ENCODE peak calls at places on chromosomes 5 and 9, in four cellular contexts. C is mesendoderm, T is IMR-90, X is H1. O is an unnamed sample. For H3K4me1, the result is how much of the 10 kb centered on the place peaks cover.

GRCh38 chr9:97505845-97506244 is 4.4 kb downstream of the TMOD1 start:
- DNase-seq in C (no peak), T (no peak), X (peak), O (no peak)

GRCh38 chr9:105127863-105128220 is 116.6 kb upstream of the SLC44A1 start:
- DNase-seq in C (peak), T (peak), X (no peak), O (no peak)

GRCh38 chr5:58071566-58071965 is 388.3 kb downstream of the PLK2 start:
- DNase-seq in C (peak), T (no peak), X (no peak), O (no peak)

GRCh38 chr5:139642213-139642612 is 5.9 kb upstream of the CXXC5 start:
- DNase-seq in C (no peak), T (no peak), X (no peak), O (no peak)

GRCh38 chr9:4862506-4863250 is 69.9 kb downstream of the RCL1 start:
- DNase-seq in C (peak), T (peak), X (no peak), O (no peak)

GRCh38 chr9:108612510-108612909 is 243.3 kb downstream of the ACTL7B start:
- DNase-seq in C (no peak), T (no peak), X (no peak), O (no peak)

GRCh38 chr5:15951550-15951949 is 228.0 kb downstream of the MARCHF11 start:
- DNase-seq in C (no peak), T (no peak), X (no peak), O (no peak)

GRCh38 chr5:112696786-112697185 is 40.9 kb upstream of the APC start:
- DNase-seq in C (no peak), T (no peak), X (no peak), O (no peak)

GRCh38 chr5:39665328-39665727 is 240.5 kb upstream of the DAB2 start:
- DNase-seq in C (no peak), T (no peak), X (no peak), O (no peak)

GRCh38 chr9:79764377-79764776 is 192.6 kb downstream of the TLE4 start:
- DNase-seq in C (peak), T (peak), X (no peak), O (no peak)

GRCh38 chr9:113572076-113572861 is 108.7 kb downstream of the RGS3 start:
- DNase-seq in C (no peak), T (no peak), X (no peak), O (no peak)

GRCh38 chr9:91740713-91741112 is 209.3 kb downstream of the ROR2 start:
- DNase-seq in C (peak), T (peak), X (no peak), O (no peak)

GRCh38 chr9:68739631-68740174 is 34.7 kb downstream of the PIP5K1B start:
- DNase-seq in C (peak), T (no peak), X (no peak), O (no peak)

GRCh38 chr5:172659909-172660628 is 19.0 kb downstream of the NEURL1B start:
- DNase-seq in C (peak), T (peak), X (no peak), O (peak)

GRCh38 chr9:16720386-16720785 is 150.1 kb downstream of the BNC2 start:
- DNase-seq in C (no peak), T (no peak), X (no peak), O (no peak)

GRCh38 chr9:130471411-130472183 is 26.8 kb downstream of the ASS1 start:
- DNase-seq in C (no peak), T (no peak), X (no peak), O (no peak)

GRCh38 chr9:130474131-130474530 is 29.4 kb downstream of the ASS1 start:
- DNase-seq in C (no peak), T (no peak), X (no peak), O (no peak)

GRCh38 chr9:130473009-130473408 is 28.2 kb downstream of the ASS1 start:
- DNase-seq in C (no peak), T (no peak), X (no peak), O (no peak)

GRCh38 chr9:130472184-130472705 is 27.5 kb downstream of the ASS1 start:
- DNase-seq in C (no peak), T (no peak), X (no peak), O (no peak)

GRCh38 chr9:130473521-130473920 is 28.8 kb downstream of the ASS1 start:
- DNase-seq in C (no peak), T (no peak), X (no peak), O (no peak)
- H3K4me1 ChIP-seq in C (under half), T (under half), X (under half), O (under half)

GRCh38 chr5:80937591-80937990 is 22.6 kb upstream of the RASGRF2 start:
- DNase-seq in C (no peak), T (peak), X (no peak), O (no peak)
- H4K5ac ChIP-seq in C (no peak), T (no peak), X (no peak), O (no peak)

GRCh38 chr9:122264360-122265264 is at the start of the genes MRRF and RBM18:
- DNase-seq in C (peak), T (peak), X (peak), O (peak)

GRCh38 chr9:122261469-122261881 is 3.2 kb downstream of the RBM18 start:
- DNase-seq in C (no peak), T (peak), X (no peak), O (no peak)

GRCh38 chr9:122262073-122262472 is 2.6 kb downstream of the RBM18 start:
- DNase-seq in C (no peak), T (no peak), X (no peak), O (no peak)

GRCh38 chr9:122265265-122265900 is 701 bp downstream of the MRRF start:
- DNase-seq in C (peak), T (peak), X (no peak), O (peak)

GRCh38 chr9:122263699-122264349 is 816 bp downstream of the RBM18 start:
- DNase-seq in C (no peak), T (peak), X (no peak), O (no peak)
- H3K4me1 ChIP-seq in C (under half), T (under half), X (under half), O (under half)

GRCh38 chr9:95533996-95534680 is 17.4 kb upstream of the PTCH1 start:
- DNase-seq in C (no peak), T (no peak), X (no peak), O (no peak)
- H4K5ac ChIP-seq in C (no peak), T (no peak), X (no peak), O (no peak)

DNA sequence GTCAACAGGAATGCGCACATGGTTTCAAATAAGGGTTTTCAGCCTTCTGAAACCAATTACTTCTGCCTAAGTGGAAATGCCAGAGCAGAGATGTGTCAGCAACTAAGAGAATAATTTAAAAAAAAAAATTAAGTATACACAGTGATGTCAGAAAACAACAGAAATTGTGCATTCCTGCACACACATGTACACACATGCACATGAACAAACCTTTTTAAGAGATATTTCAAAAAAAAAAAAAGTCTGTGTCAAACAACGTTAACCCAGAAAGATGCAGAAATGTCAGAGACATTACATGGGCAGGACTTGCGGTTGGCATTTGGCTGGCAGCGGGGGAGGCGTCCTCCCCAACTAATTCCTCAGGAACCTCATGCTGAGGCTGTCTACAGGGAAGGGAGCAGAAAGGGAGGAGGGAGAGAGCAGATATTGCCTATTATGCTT is 536.9 kb upstream of the WWC1 start:
- DNase-seq in C (peak), T (no peak), X (no peak), O (no peak)
- H3K4me1 ChIP-seq in C (under half), T (under half), X (under half), O (under half)

GRCh38 chr5:96924016-96924443 is 11.8 kb upstream of the LNPEP start:
- DNase-seq in C (no peak), T (no peak), X (no peak), O (no peak)
- H4K5ac ChIP-seq in C (no peak), T (no peak), X (no peak), O (no peak)

DNA sequence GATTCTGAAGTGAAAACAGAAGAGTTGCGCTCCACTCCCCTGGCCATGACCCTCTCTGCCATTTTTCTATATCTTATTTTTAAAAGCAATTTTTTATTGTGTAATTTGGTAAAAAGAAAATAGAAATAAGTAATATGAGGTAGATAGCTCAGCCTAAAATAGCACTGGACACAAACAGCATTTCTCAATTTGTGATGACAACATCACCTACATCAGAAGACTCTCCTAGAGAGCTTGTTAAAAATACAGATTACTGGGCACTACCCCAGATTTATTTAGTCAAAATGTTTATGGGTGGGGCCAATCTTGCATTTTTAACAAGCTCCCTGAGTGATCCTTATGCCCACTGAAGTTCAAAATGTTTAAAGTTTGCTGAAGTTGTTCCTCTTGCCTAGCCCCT is 40.5 kb upstream of the CCDC112 start:
- DNase-seq in C (no peak), T (no peak), X (no peak), O (no peak)
- H3K4me1 ChIP-seq in C (under half), T (under half), X (under half), O (under half)

GRCh38 chr9:86865957-86866356 is 81.3 kb downstream of the GAS1 start:
- DNase-seq in C (no peak), T (no peak), X (no peak), O (no peak)
- H4K5ac ChIP-seq in C (no peak), T (no peak), X (no peak), O (no peak)

GRCh38 chr5:168881427-168882149 is 302.4 kb upstream of the PANK3 start:
- DNase-seq in C (peak), T (no peak), X (peak), O (peak)
- H3K4me1 ChIP-seq in C (under half), T (under half), X (under half), O (under half)